ENCODE peak calls at places on chromosomes 11 and 22, in five cellular contexts. C is right lobe of liver, P is fibroblast of pulmonary artery, K is ascending aorta, L is GM12878. T is an unnamed sample.

GRCh38 chr11:27280131-27280530 is 82.9 kb downstream of the CCDC34 start:
- DNase-seq in C (no peak), P (peak), K (no peak), L (no peak), T (no peak)

GRCh38 chr11:130212431-130212961 is 52.9 kb downstream of the ST14 start:
- DNase-seq in C (peak), P (no peak), K (no peak), L (no peak), T (no peak)

GRCh38 chr22:44031111-44031963 is 7.2 kb downstream of the PARVB start:
- DNase-seq in C (no peak), P (peak), K (no peak), L (no peak), T (no peak)

GRCh38 chr11:88523362-88524028 is 186.0 kb upstream of the CTSC start:
- DNase-seq in C (no peak), P (peak), K (no peak), L (no peak), T (no peak)

GRCh38 chr22:27323646-27324045 is 477.9 kb downstream of the MN1 start:
- DNase-seq in C (peak), P (no peak), K (no peak), L (no peak), T (no peak)

GRCh38 chr11:66881927-66882452 is 25.1 kb downstream of the LRFN4 start:
- DNase-seq in C (no peak), P (no peak), K (no peak), L (no peak), T (no peak)

GRCh38 chr22:41446639-41447434 is at the start of gene TOB2:
- DNase-seq in C (peak), P (peak), K (peak), L (peak), T (peak)

GRCh38 chr22:30212363-30212995 is 34.1 kb downstream of the LIF start:
- DNase-seq in C (no peak), P (peak), K (peak), L (no peak), T (peak)

GRCh38 chr11:12269104-12269441 is 108.3 kb upstream of the PARVA start:
- DNase-seq in C (no peak), P (peak), K (no peak), L (no peak), T (no peak)

GRCh38 chr11:114277637-114278341 is 18.4 kb upstream of the NNMT start:
- DNase-seq in C (peak), P (no peak), K (no peak), L (no peak), T (no peak)

GRCh38 chr11:121241300-121242176 is 51.0 kb upstream of the SC5D start:
- DNase-seq in C (no peak), P (no peak), K (no peak), L (no peak), T (no peak)

GRCh38 chr11:28384418-28384817 is 276.2 kb downstream of the METTL15 start:
- DNase-seq in C (no peak), P (peak), K (no peak), L (no peak), T (peak)

GRCh38 chr11:2775083-2775625 is 75.4 kb upstream of the KCNQ1OT1 start:
- DNase-seq in C (peak), P (no peak), K (no peak), L (peak), T (no peak)

GRCh38 chr22:19105867-19106802 is 16.1 kb downstream of the DGCR2 start:
- DNase-seq in C (no peak), P (no peak), K (no peak), L (no peak), T (no peak)

GRCh38 chr11:106321601-106322000 is 244.1 kb downstream of the AASDHPPT start:
- DNase-seq in C (no peak), P (no peak), K (no peak), L (no peak), T (no peak)

GRCh38 chr11:11416502-11416901 is 63.5 kb upstream of the CSNK2A3 start:
- DNase-seq in C (no peak), P (no peak), K (no peak), L (no peak), T (peak)

GRCh38 chr11:81420668-81421550 is 1312.8 kb downstream of the FAM181B start:
- DNase-seq in C (no peak), P (no peak), K (no peak), L (no peak), T (no peak)

GRCh38 chr11:62435741-62436485 is 17.1 kb downstream of the SCGB1A1 start:
- DNase-seq in C (no peak), P (peak), K (no peak), L (no peak), T (no peak)

GRCh38 chr11:35932641-35933571 is 11.0 kb upstream of the LDLRAD3 start:
- DNase-seq in C (no peak), P (peak), K (no peak), L (no peak), T (peak)

GRCh38 chr22:27641049-27641790 is 160.3 kb downstream of the MN1 start:
- DNase-seq in C (no peak), P (no peak), K (no peak), L (no peak), T (no peak)

GRCh38 chr22:22865311-22866072 is 22.1 kb upstream of the IGLL5 start:
- DNase-seq in C (no peak), P (peak), K (no peak), L (no peak), T (no peak)

GRCh38 chr22:19052941-19053551 is 69.2 kb downstream of the DGCR2 start:
- DNase-seq in C (peak), P (no peak), K (no peak), L (no peak), T (no peak)

GRCh38 chr22:27377901-27378300 is 423.7 kb downstream of the MN1 start:
- DNase-seq in C (peak), P (no peak), K (no peak), L (no peak), T (peak)

GRCh38 chr11:47152953-47153950 is 23.4 kb downstream of the ARFGAP2 start:
- DNase-seq in C (peak), P (peak), K (no peak), L (peak), T (peak)

DNA sequence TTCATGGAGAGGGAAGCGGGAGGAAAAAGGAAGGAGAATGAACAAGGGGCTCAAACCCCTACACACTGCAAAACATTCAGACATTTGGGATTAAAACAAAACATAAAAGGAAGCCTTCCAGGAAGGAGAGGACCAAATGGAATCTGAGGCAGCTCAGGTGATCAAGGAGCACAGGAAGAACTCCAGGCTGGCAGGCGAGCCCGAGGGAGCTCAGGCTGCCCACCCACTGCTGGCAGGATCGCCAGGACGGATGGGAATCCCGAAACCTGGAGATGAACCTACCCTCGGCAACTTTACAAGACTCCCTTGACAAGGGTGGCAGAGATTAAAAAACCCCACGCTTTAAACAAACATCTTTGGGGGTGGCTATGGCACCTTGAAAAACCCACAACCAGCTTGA is 5.0 kb upstream of the PYGM start:
- DNase-seq in C (no peak), P (no peak), K (no peak), L (no peak), T (no peak)
- H3K4me3 ChIP-seq in C (no peak), P (no peak), K (no peak), L (no peak), T (no peak)

GRCh38 chr11:133916790-133917440 is 39.9 kb downstream of the IGSF9B start:
- DNase-seq in C (no peak), P (no peak), K (no peak), L (no peak), T (no peak)

GRCh38 chr11:133920109-133920990 is 36.4 kb downstream of the IGSF9B start:
- DNase-seq in C (no peak), P (no peak), K (no peak), L (no peak), T (no peak)

GRCh38 chr11:133918606-133919260 is 38.0 kb downstream of the IGSF9B start:
- DNase-seq in C (no peak), P (no peak), K (no peak), L (no peak), T (no peak)

GRCh38 chr11:133919330-133920108 is 37.2 kb downstream of the IGSF9B start:
- DNase-seq in C (no peak), P (no peak), K (no peak), L (no peak), T (no peak)

DNA sequence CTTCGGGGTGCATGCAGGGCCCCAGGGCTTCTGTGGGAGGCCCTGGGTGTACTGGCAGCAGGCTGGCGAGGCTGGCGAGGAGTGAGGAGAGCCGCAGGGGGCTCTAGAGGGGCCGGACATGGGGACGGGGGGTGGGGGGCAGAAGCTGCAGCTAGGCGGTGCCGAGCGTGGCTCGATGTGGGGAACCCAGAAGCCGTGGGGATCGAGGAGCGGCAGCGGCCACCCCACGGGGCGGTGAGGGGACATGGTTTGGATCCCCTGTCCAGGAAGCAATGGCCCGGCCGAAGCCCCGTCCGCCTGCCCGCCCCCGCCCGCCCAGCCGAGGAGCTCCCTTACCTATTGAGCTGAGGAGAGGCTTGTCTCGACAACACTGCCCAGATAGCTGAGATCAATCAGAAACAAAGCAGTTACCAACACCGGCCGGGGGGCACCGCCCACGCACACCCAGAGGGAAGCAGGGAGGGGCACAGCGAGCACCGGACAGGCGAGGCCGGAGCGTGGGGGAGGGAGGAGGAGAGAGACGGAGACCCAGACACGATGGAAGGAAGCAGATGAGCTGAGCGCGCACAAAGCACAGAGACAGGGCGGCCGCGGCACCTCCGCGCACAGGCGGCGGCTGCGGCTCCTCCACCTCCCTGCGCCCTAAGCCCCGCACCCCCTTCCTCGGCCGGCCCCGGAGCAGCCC is 38.7 kb downstream of the IGSF9B start:
- DNase-seq in C (no peak), P (no peak), K (no peak), L (no peak), T (no peak)
- H3K4me3 ChIP-seq in C (no peak), P (no peak), K (no peak), L (no peak), T (no peak)

GRCh38 chr11:18065572-18065971 is 19.5 kb upstream of the TPH1 start:
- DNase-seq in C (no peak), P (no peak), K (no peak), L (no peak), T (no peak)
- H3K4me3 ChIP-seq in C (no peak), P (no peak), K (no peak), L (no peak), T (no peak)

GRCh38 chr11:9092085-9092484 is 686 bp upstream of the SCUBE2 start:
- DNase-seq in C (no peak), P (no peak), K (no peak), L (no peak), T (no peak)
- H3K4me3 ChIP-seq in C (no peak), P (no peak), K (peak), L (no peak), T (no peak)

DNA sequence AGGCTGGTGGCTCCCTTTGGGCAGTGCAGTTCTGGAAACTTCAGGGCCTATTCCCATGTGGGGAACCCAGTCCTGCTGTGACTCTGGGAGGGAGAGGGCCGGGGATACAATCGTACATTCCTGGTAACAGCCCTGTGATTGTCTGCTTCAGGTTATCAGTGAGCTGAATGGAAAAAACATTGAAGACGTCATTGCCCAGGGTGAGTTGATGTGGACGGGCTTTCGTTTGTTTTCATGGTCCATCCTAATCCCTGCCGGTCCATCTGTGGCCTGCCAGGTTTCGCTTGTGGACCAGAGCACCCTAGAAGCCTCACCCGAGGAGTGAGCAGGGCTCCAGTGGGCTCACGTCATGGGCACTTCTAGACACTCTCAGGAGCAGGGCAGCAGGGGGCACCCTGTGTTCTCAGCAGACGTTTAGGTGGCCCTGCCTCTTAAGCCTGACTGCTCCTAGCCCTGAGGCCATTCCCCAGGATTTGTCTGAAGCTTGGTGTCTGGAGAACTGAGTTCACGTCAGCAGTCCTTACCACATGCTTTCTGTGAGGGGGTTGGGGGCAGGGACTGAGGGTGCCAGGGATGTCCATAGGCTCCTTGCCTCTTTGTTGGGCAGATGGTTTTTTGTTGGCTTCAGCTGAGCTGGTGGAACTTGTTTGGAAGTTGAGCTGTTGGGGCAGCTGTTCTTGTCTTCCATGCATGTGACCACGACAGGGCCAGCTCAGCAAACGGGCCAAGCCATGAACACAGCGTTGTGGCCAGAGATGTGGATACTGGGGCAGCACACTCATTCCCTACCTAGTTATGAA is 1.9 kb downstream of the RPLP2 start:
- DNase-seq in C (no peak), P (peak), K (no peak), L (no peak), T (no peak)
- H3K4me3 ChIP-seq in C (no peak), P (peak), K (no peak), L (peak), T (peak)

DNA sequence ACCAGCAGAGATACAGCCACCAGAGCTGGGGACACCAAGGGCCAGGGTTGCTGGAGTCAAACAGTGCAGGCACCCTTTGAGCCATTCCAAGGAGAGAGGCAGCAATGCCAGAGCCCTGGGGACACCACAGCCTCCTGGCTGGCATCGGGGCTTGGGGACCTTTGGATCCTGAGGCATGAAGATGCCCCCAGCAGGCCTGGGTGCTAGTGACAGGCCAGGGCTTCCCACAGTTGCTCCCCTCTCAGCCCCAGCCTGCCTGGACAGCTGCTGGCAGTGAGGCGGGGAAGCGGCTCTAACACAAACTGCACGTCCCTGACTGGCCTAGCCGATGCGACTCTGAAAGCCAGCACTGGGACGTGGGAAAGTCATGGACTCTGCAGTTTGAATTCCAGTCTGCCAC is 2.7 kb downstream of the CD5 start:
- DNase-seq in C (no peak), P (no peak), K (no peak), L (no peak), T (no peak)
- H3K4me3 ChIP-seq in C (no peak), P (no peak), K (no peak), L (no peak), T (no peak)

T was measured in brain microvascular endothelial cell.